ENCODE peak calls at places on chromosome 1, in six cellular contexts. B is transverse colon, C is heart left ventricle, W is lower leg skin, A is sigmoid colon, X is NB4. Y is an unnamed sample.

GRCh38 chr1:62687903-62688686 is at the start of gene DOCK7:
- DNase-seq in B (peak; percentile 85), C (peak; percentile 85), W (peak; percentile 53), A (peak; percentile 86), X (peak; percentile 75), Y (peak; percentile 87)

GRCh38 chr1:118826669-118827068 is 161.5 kb downstream of the TBX15 start:
- DNase-seq in B (no peak), C (no peak), W (no peak), A (no peak), X (no peak), Y (no peak)

GRCh38 chr1:226447932-226448670 is 40.2 kb upstream of the PARP1 start:
- DNase-seq in B (no peak), C (no peak), W (no peak), A (no peak), X (no peak), Y (no peak)

GRCh38 chr1:37720231-37721130 is 28.2 kb downstream of the CDCA8 start:
- DNase-seq in B (no peak), C (no peak), W (no peak), A (no peak), X (no peak), Y (peak; percentile 49)

GRCh38 chr1:70509996-70510876 is 99.2 kb downstream of the CTH start:
- DNase-seq in B (no peak), C (no peak), W (no peak), A (no peak), X (peak; percentile 86), Y (peak; percentile 70)

GRCh38 chr1:59520759-59521442 is 224.0 kb downstream of the FGGY start:
- DNase-seq in B (no peak), C (peak; percentile 37), W (no peak), A (peak; percentile 71), X (no peak), Y (no peak)

GRCh38 chr1:224565186-224565585 is 50.9 kb upstream of the CNIH3 start:
- DNase-seq in B (no peak), C (no peak), W (peak; percentile 18), A (no peak), X (peak; percentile 98), Y (no peak)

GRCh38 chr1:37473431-37474050 is 839 bp upstream of the ZC3H12A start:
- DNase-seq in B (no peak), C (no peak), W (no peak), A (no peak), X (no peak), Y (peak; percentile 63)

GRCh38 chr1:204041232-204041767 is 31.6 kb upstream of the SOX13 start:
- DNase-seq in B (no peak), C (peak; percentile 50), W (peak; percentile 37), A (no peak), X (no peak), Y (no peak)

GRCh38 chr1:173015629-173016028 is 35.1 kb downstream of the TNFSF18 start:
- DNase-seq in B (no peak), C (no peak), W (no peak), A (no peak), X (peak; percentile 27), Y (no peak)

GRCh38 chr1:244391761-244392160 is 59.9 kb downstream of the ADSS2 start:
- DNase-seq in B (no peak), C (no peak), W (no peak), A (no peak), X (no peak), Y (no peak)

GRCh38 chr1:181101581-181102226 is 13.2 kb downstream of the IER5 start:
- DNase-seq in B (no peak), C (no peak), W (no peak), A (no peak), X (no peak), Y (no peak)
- TF ChIP-seq POLR2A in B (no peak), C (no peak), W (no peak), A (no peak), X (no peak), Y (no peak)

GRCh38 chr1:68331117-68331865 is 99.0 kb upstream of the WLS start:
- DNase-seq in B (no peak), C (no peak), W (no peak), A (no peak), X (no peak), Y (no peak)
- TF ChIP-seq POLR2A in B (no peak), C (no peak), W (no peak), A (no peak), X (no peak), Y (no peak)

GRCh38 chr1:32498751-32499150 is 33.9 kb downstream of the ZBTB8B start:
- DNase-seq in B (no peak), C (no peak), W (no peak), A (no peak), X (no peak), Y (no peak)

GRCh38 chr1:32501865-32502264 is 37.0 kb downstream of the ZBTB8B start:
- DNase-seq in B (no peak), C (peak; percentile 36), W (peak; percentile 81), A (peak; percentile 81), X (no peak), Y (no peak)

GRCh38 chr1:32496127-32496526 is 31.3 kb downstream of the ZBTB8B start:
- DNase-seq in B (no peak), C (no peak), W (no peak), A (no peak), X (peak; percentile 15), Y (no peak)

GRCh38 chr1:32503153-32503552 is 36.1 kb upstream of the ZBTB8A start:
- DNase-seq in B (no peak), C (no peak), W (no peak), A (no peak), X (no peak), Y (no peak)

GRCh38 chr1:32500387-32501209 is 35.7 kb downstream of the ZBTB8B start:
- DNase-seq in B (peak; percentile 72), C (peak; percentile 79), W (peak; percentile 70), A (peak; percentile 84), X (peak; percentile 79), Y (peak; percentile 56)
- TF ChIP-seq POLR2A in B (no peak), C (peak; percentile 56), W (no peak), A (no peak), X (peak; percentile 27), Y (no peak)

DNA sequence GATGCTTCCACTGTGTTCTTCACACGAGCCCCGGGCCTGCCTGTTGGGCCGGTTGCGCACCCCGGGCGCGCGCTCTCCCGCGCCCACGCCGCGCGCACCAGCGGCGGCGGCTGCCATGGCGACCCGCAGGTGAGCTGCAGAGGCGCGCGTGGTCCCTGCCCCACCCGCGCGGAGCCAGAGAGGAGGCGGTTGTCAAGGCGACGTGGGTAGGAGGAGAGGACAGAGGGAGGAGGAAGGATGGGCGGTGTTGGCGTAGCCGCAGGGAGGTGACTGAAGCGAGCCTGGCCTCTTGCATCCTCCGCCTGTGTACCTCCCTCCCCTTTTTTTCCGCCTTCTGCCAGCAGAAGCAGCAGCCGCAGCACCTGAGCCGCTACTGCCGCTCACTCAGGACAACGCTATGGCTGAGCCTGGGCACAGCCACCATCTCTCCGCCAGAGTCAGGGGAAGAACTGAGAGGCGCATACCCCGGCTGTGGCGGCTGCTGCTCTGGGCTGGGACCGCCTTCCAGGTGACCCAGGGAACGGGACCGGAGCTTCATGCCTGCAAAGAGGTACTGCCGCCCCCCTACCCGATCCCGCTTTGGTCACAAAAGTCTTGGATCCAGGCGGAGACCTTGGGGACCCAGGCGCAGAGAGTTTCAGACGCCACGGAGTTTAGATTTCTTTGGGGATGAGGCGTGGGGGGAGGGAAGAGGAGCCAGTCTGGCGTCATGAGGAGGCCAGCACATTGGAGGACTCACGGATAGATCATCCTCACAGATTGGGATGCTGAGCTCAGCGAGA is at the start of gene ELAPOR1:
- DNase-seq in B (peak; percentile 78), C (no peak), W (peak; percentile 51), A (no peak), X (no peak), Y (peak; percentile 19)
- TF ChIP-seq POLR2A in B (peak; percentile 27), C (no peak), W (no peak), A (no peak), X (no peak), Y (no peak)

GRCh38 chr1:26224606-26225005 is 9.4 kb upstream of the CEP85 start:
- DNase-seq in B (no peak), C (no peak), W (no peak), A (peak; percentile 10), X (no peak), Y (no peak)

GRCh38 chr1:26220199-26220912 is 13.6 kb upstream of the CEP85 start:
- DNase-seq in B (no peak), C (no peak), W (no peak), A (peak; percentile 22), X (no peak), Y (no peak)

GRCh38 chr1:26221094-26221493 is 12.9 kb upstream of the CEP85 start:
- DNase-seq in B (no peak), C (no peak), W (no peak), A (no peak), X (no peak), Y (no peak)

DNA sequence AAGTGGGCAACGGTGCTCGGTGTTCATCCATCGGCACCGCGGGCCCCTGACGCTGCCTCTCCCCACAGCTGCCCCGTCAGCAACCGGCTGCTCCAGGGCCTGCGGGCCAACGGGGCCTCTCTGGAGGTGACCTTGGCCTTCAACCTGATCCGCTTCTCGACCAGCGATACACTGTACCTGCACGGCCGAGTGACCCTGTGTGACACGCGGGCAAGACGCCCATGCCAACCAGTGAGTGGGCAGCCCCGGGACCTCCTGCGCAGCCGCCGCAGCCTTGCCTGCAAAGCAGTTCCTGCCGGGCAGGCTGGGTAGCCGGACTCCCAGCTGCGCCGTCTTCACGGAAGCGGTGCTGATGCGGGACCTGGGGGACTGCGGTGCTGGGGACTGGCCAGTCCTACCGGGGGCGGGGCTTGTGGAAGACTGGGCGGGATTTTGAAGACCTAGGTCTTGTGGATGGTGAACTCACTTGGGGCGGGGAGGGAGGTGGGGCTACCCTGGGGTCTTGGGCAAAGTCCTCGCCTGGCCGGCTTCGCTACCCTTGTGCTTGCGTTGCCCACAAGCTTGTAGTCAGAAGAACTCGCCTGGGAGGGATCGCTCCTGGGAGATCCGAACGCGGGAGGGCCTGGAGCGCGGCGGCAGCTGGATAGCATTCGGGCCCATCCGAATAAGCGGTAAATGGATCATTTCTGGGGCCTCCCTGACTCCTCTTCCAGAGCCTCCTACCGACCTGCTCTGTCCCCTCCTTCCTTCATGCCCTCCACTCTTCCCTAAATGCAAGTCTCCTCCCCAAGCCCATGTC is 8.8 kb upstream of the CEP85 start:
- DNase-seq in B (peak; percentile 78), C (peak; percentile 85), W (peak; percentile 24), A (peak; percentile 70), X (no peak), Y (no peak)
- TF ChIP-seq POLR2A in B (no peak), C (no peak), W (no peak), A (no peak), X (no peak), Y (no peak)

DNA sequence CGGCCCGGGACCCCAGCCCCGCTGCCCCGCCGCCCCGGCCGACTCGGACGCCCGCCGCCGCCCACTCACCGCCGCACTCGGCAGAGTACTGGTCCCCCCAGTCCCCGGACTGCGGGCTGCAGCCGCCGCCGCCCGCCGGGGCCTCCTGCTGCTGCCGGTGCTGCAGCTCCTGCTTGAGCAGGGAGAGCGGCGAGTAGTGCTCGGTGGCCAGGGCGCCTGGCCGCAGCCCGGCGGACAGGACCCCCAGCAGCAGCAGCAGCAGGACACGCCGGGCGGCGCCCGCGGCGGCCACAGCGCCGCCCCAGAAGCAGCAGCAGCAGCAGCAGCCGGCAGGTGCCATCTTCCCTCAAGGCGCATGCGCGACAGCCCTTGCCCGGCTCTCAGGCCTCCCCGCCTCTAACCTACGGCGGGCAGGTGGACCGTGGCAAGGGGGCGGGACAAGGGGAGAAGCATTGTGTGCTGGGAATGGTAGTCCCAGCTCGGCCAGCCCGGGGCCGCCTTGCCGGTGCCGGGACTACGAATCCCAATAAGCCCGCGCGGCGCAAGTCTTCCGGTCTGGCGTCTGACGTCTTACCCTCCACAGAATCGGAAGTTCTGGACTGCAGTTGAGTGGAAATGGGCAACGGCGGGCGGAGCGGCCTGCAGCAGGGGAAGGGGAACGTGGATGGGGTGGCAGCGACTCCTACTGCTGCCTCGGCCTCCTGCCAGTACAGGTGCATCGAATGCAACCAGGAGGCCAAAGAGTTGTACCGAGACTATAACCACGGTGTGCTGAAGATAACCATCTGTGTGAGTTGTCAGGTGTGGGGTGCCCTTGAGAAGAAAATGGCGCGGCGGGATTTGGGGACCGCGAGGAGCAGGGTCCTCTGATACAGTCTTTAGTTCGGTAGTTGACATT is at the start of the genes ARV1 and TTC13:
- DNase-seq in B (peak; percentile 99), C (peak; percentile 99), W (peak; percentile 97), A (peak; percentile 98), X (peak; percentile 99), Y (peak; percentile 99)
- TF ChIP-seq POLR2A in B (peak; percentile 89), C (peak; percentile 79), W (no peak), A (peak; percentile 25), X (peak; percentile 90), Y (peak; percentile 98)